ENCODE peak calls at places on chromosome 20, in six cellular contexts. K is heart left ventricle, S is lower lobe of right lung, I is ascending aorta, E is DND-41, X is aorta. L is an unnamed sample. For H3K4me1, the result is how much of the 10 kb centered on the place peaks cover.

GRCh38 chr20:13098720-13099355 is 90.1 kb downstream of the SPTLC3 start:
- DNase-seq in K (no peak), S (no peak), I (no peak), E (no peak), X (no peak), L (no peak)

GRCh38 chr20:18225652-18226051 is 62.7 kb upstream of the ZNF133 start:
- DNase-seq in K (no peak), S (no peak), I (no peak), E (no peak), X (no peak), L (no peak)

GRCh38 chr20:7195704-7196103 is 428.2 kb downstream of the BMP2 start:
- DNase-seq in K (no peak), S (no peak), I (no peak), E (no peak), X (no peak), L (no peak)

GRCh38 chr20:25676164-25676809 is 20.4 kb downstream of the ZNF337 start:
- DNase-seq in K (no peak), S (no peak), I (no peak), E (no peak), X (no peak), L (no peak)

GRCh38 chr20:9442858-9443257 is 71.5 kb upstream of the LAMP5 start:
- DNase-seq in K (no peak), S (no peak), I (no peak), E (no peak), X (no peak), L (peak)

GRCh38 chr20:17648782-17649730 is 33.0 kb downstream of the RRBP1 start:
- DNase-seq in K (no peak), S (peak), I (no peak), E (no peak), X (peak), L (peak)

GRCh38 chr20:32355417-32355841 is 2.7 kb upstream of the ASXL1 start:
- DNase-seq in K (no peak), S (no peak), I (no peak), E (no peak), X (no peak), L (no peak)

GRCh38 chr20:49916146-49917002 is 1.0 kb upstream of the SPATA2 start:
- DNase-seq in K (no peak), S (no peak), I (no peak), E (no peak), X (no peak), L (no peak)

GRCh38 chr20:35048739-35049138 is 43.9 kb downstream of the TRPC4AP start:
- DNase-seq in K (no peak), S (no peak), I (no peak), E (no peak), X (no peak), L (no peak)

GRCh38 chr20:46255440-46256104 is 52.7 kb downstream of the CDH22 start:
- DNase-seq in K (peak), S (peak), I (no peak), E (peak), X (peak), L (no peak)

GRCh38 chr20:49276895-49277785 is 717 bp downstream of the ZNFX1 start:
- DNase-seq in K (peak), S (peak), I (peak), E (peak), X (peak), L (no peak)

GRCh38 chr20:54475334-54476287 is at the start of gene DOK5:
- DNase-seq in K (no peak), S (peak), I (peak), E (no peak), X (peak), L (no peak)

GRCh38 chr20:14583413-14583812 is 246.0 kb upstream of the FLRT3 start:
- DNase-seq in K (no peak), S (no peak), I (no peak), E (no peak), X (no peak), L (no peak)

GRCh38 chr20:37886851-37887297 is 16.1 kb upstream of the VSTM2L start:
- DNase-seq in K (no peak), S (peak), I (no peak), E (no peak), X (no peak), L (no peak)

GRCh38 chr20:58995461-58996225 is 11.4 kb downstream of the CTSZ start:
- DNase-seq in K (no peak), S (no peak), I (no peak), E (no peak), X (peak), L (no peak)

GRCh38 chr20:19079536-19080299 is 132.7 kb upstream of the SLC24A3 start:
- DNase-seq in K (no peak), S (no peak), I (no peak), E (no peak), X (no peak), L (no peak)

GRCh38 chr20:39269031-39269461 is 306.9 kb downstream of the DHX35 start:
- DNase-seq in K (peak), S (peak), I (no peak), E (peak), X (peak), L (no peak)

GRCh38 chr20:8213270-8213669 is 81.2 kb downstream of the PLCB1 start:
- DNase-seq in K (no peak), S (no peak), I (no peak), E (peak), X (no peak), L (no peak)

GRCh38 chr20:63708301-63709148 is 686 bp downstream of the ZGPAT start:
- DNase-seq in K (no peak), S (peak), I (no peak), E (no peak), X (no peak), L (no peak)

GRCh38 chr20:25015986-25016385 is 23.4 kb upstream of the APMAP start:
- DNase-seq in K (no peak), S (no peak), I (no peak), E (no peak), X (peak), L (no peak)

GRCh38 chr20:57240850-57241429 is 25.5 kb downstream of the BMP7 start:
- DNase-seq in K (no peak), S (no peak), I (no peak), E (no peak), X (no peak), L (no peak)

GRCh38 chr20:38969708-38970107 is 7.6 kb downstream of the DHX35 start:
- DNase-seq in K (no peak), S (no peak), I (no peak), E (no peak), X (no peak), L (no peak)

GRCh38 chr20:37901667-37902503 is 1.0 kb upstream of the VSTM2L start:
- DNase-seq in K (no peak), S (no peak), I (no peak), E (peak), X (no peak), L (peak)

GRCh38 chr20:17431621-17432364 is 99.4 kb downstream of the BFSP1 start:
- DNase-seq in K (no peak), S (peak), I (no peak), E (peak), X (peak), L (peak)

GRCh38 chr20:48550814-48551213 is 277.0 kb downstream of the PREX1 start:
- DNase-seq in K (no peak), S (no peak), I (no peak), E (no peak), X (no peak), L (no peak)

GRCh38 chr20:63080411-63080810 is 73.6 kb upstream of the BHLHE23 start:
- DNase-seq in K (no peak), S (peak), I (peak), E (no peak), X (peak), L (no peak)

GRCh38 chr20:26167499-26167898 is 470.8 kb upstream of the ZNF337 start:
- DNase-seq in K (no peak), S (no peak), I (no peak), E (no peak), X (no peak), L (no peak)

GRCh38 chr20:47392015-47392720 is 35.7 kb upstream of the ZMYND8 start:
- DNase-seq in K (no peak), S (no peak), I (peak), E (no peak), X (no peak), L (no peak)

GRCh38 chr20:44643596-44644383 is 7.7 kb downstream of the ADA start:
- DNase-seq in K (peak), S (peak), I (peak), E (peak), X (peak), L (peak)

GRCh38 chr20:34300809-34301586 is 2.2 kb downstream of the AHCY start:
- DNase-seq in K (no peak), S (no peak), I (no peak), E (no peak), X (no peak), L (no peak)

GRCh38 chr20:5504061-5504739 is 187.4 kb upstream of the PROKR2 start:
- DNase-seq in K (peak), S (peak), I (peak), E (no peak), X (peak), L (no peak)

GRCh38 chr20:16864069-16864468 is 115.9 kb downstream of the OTOR start:
- DNase-seq in K (no peak), S (no peak), I (no peak), E (no peak), X (no peak), L (no peak)

GRCh38 chr20:43838703-43839060 is 76.0 kb upstream of the TOX2 start:
- DNase-seq in K (no peak), S (no peak), I (peak), E (peak), X (no peak), L (peak)

GRCh38 chr20:40393680-40394079 is 295.4 kb downstream of the MAFB start:
- DNase-seq in K (no peak), S (no peak), I (no peak), E (no peak), X (no peak), L (no peak)

GRCh38 chr20:33861458-33861857 is 50.3 kb downstream of the CHMP4B start:
- DNase-seq in K (no peak), S (no peak), I (no peak), E (no peak), X (no peak), L (no peak)

GRCh38 chr20:22584630-22584921 is 204 bp upstream of the FOXA2 start:
- DNase-seq in K (no peak), S (peak), I (no peak), E (no peak), X (no peak), L (no peak)

GRCh38 chr20:22583773-22584629 is at the start of gene FOXA2:
- DNase-seq in K (no peak), S (peak), I (no peak), E (no peak), X (no peak), L (no peak)

GRCh38 chr20:22582386-22582959 is 1.9 kb downstream of the FOXA2 start:
- DNase-seq in K (no peak), S (no peak), I (no peak), E (no peak), X (no peak), L (no peak)

GRCh38 chr20:22581437-22582385 is 2.7 kb downstream of the FOXA2 start:
- DNase-seq in K (no peak), S (peak), I (no peak), E (no peak), X (no peak), L (no peak)

GRCh38 chr20:22582960-22583772 is 1.2 kb downstream of the FOXA2 start:
- DNase-seq in K (no peak), S (peak), I (no peak), E (no peak), X (peak), L (no peak)
- H3K4me3 ChIP-seq in K (peak), S (peak), I (peak), E (no peak), X (no peak), L (no peak)

DNA sequence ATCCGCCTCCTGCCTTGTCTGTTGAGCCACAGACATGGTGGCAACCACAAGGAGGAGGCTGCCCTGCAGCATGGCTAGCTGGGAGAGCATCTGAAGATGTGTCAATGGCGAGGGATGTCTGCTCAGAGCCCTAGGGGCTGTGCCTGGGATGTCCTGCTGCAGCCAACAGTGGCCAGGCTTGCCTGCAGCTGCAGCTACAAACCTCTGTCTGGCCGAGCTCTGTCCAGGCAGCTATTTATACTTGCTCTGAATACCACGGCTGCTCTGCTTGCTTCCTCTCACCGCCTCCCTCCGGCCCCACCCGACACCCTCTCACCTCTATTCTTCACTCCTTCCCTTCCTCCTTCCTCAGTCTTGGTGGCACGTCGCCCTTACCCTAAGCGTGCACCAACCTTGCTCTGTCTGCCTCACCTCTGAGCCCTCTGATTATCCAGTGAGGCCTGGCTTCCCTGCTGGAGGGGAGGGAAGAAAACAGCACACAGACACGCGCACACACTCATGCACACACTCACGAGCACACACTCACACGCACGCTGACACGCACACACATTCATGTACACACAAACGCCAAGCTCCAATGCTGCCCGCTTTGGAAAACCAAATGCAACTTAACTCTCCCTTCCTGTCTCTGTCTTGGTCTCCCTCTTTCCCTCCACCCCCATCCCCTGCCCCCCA is at the start of gene ANGPT4:
- DNase-seq in K (no peak), S (no peak), I (no peak), E (no peak), X (no peak), L (no peak)
- H3K4me1 ChIP-seq in K (under half), S (under half), I (under half), E (under half), X (under half), L (under half)

GRCh38 chr20:61477366-61477966 is 225.4 kb downstream of the CDH4 start:
- DNase-seq in K (no peak), S (no peak), I (no peak), E (no peak), X (no peak), L (no peak)
- H3K27ac ChIP-seq in K (no peak), S (no peak), I (no peak), E (no peak), X (no peak), L (no peak)

DNA sequence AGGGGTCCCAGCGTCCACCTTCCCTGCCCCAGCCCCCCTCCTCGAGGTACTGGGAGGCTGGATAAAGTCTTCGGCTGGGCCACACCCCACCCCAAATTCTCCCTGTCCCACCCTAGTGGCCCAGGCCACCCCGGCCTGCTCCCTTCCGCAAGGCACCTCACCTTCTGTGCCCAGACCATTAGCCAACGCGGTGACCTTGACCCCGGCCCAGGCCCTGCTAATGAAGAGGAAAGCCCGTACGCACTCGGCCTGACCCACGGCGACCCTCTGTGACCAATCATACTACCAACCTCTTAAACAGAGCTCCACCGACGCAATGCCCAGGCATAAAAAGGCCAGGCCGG is 182 bp upstream of the OXT start:
- DNase-seq in K (no peak), S (no peak), I (no peak), E (no peak), X (no peak), L (no peak)
- H3K4me3 ChIP-seq in K (peak), S (peak), I (peak), E (no peak), X (no peak), L (no peak)

L was measured in CD4-positive, CD25-positive, alpha-beta regulatory T cell.